ENCODE peak calls at places on chromosomes 11 and 22, in five cellular contexts. B is astrocyte of the cerebellum, I is Panc1, A is SJCRH30, P is LNCaP clone FGC. Y is an unnamed sample.

GRCh38 chr22:35475545-35475944 is 65.1 kb upstream of the RASD2 start:
- DNase-seq in P (no peak), B (no peak), A (peak), I (no peak), Y (no peak)

GRCh38 chr11:70547386-70547785 is 149.1 kb downstream of the CTTN start:
- DNase-seq in B (no peak), A (peak), I (no peak), P (no peak), Y (no peak)

GRCh38 chr11:92697461-92698314 is 271.8 kb upstream of the MTNR1B start:
- DNase-seq in P (no peak), A (no peak), I (no peak), B (no peak), Y (no peak)

GRCh38 chr11:131993291-131993690 is 622.9 kb downstream of the NTM start:
- DNase-seq in A (no peak), P (no peak), I (no peak), B (no peak), Y (no peak)

GRCh38 chr11:123526027-123526805 is 96.1 kb downstream of the GRAMD1B start:
- DNase-seq in I (no peak), A (no peak), B (no peak), P (no peak), Y (no peak)

GRCh38 chr11:898540-899190 is 11.9 kb downstream of the CHID1 start:
- DNase-seq in I (no peak), P (no peak), B (no peak), A (peak), Y (no peak)

GRCh38 chr11:131253885-131254204 is 116.6 kb upstream of the NTM start:
- DNase-seq in B (no peak), P (no peak), A (no peak), I (no peak), Y (no peak)

GRCh38 chr11:14443642-14444041 is 56.0 kb downstream of the COPB1 start:
- DNase-seq in B (no peak), A (peak), I (no peak), P (peak), Y (peak)

GRCh38 chr11:69662806-69663205 is 12.3 kb downstream of the LTO1 start:
- DNase-seq in I (no peak), P (no peak), B (no peak), A (no peak), Y (no peak)

GRCh38 chr22:42648368-42649260 is 578 bp downstream of the CYB5R3 start:
- DNase-seq in B (no peak), P (no peak), I (no peak), A (peak), Y (peak)

GRCh38 chr11:69961738-69962137 is 116.4 kb upstream of the ANO1 start:
- DNase-seq in A (no peak), P (no peak), I (no peak), B (no peak), Y (no peak)

GRCh38 chr11:10478066-10478465 is 23.0 kb downstream of the AMPD3 start:
- DNase-seq in A (peak), I (no peak), B (no peak), P (no peak), Y (no peak)

GRCh38 chr22:25750569-25751173 is 8.7 kb downstream of the MYO18B start:
- DNase-seq in P (no peak), B (no peak), I (no peak), A (no peak), Y (no peak)

GRCh38 chr22:50470491-50470890 is 4.3 kb downstream of the SBF1 start:
- DNase-seq in I (no peak), P (no peak), B (no peak), A (peak), Y (no peak)

GRCh38 chr22:46336119-46337078 is 885 bp downstream of the TRMU start:
- DNase-seq in A (peak), P (no peak), B (no peak), I (no peak), Y (peak)

GRCh38 chr11:123405123-123405592 is 24.9 kb upstream of the GRAMD1B start:
- DNase-seq in A (no peak), P (no peak), B (no peak), I (no peak), Y (no peak)

DNA sequence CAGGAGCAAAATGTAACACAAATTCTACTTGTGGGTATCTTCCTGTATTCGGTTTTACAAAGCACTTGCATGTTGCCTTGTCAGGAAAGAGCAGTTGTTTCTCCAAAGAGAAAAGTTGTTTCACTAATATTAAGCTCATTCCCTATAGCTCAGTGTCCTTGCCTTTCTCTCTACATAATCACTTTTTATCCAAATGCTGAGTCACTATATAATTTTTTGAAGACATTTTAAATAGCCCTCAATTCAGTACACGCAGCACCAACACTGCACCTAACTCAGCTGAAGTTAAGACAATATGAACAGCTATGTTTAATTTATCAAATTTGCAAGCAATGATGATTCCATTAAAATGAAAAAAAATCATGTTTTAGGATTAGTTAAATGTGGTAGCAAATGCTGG is 14.5 kb upstream of the MRTFA start:
- DNase-seq in P (no peak), I (no peak), B (no peak), A (peak), Y (peak)
- H3K4me3 ChIP-seq in P (peak), I (peak), B (no peak), A (peak), Y (no peak)

DNA sequence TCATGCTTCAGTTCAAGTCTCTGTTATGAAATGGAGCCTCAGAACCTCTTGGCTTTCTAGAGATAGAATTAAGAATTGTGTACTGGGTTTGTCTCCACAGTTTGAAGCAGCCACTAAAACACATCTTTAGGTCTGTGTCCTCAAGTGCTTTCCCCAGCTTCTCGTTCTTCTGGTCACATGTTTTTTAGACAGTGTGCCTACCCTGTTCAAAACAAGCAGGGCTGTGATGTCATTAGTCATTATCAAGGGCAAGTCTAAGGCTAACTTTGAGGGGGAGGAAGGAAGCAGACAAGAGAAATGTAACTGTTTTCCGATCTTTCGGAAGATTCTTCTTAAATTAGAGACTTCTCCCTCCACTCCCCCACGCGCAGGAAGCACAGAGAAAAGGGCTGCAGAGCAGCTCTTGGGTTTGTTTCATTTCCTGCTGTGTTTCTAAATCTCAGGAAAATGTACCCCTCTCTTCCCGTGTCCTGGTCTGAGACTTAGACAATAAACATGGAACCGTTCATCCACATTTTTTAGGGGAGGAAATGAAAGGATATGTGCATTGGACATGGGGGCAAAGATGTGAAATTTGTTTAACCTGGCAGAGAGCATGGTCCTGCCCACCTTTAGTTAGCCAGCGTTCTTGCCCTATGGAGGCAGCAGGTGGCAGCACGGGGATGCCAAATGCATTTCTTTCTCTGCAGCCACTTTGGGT is 3.1 kb downstream of the AKIP1 start:
- DNase-seq in B (no peak), A (peak), P (no peak), I (no peak), Y (peak)
- H3K4me3 ChIP-seq in B (no peak), A (no peak), P (no peak), I (no peak), Y (no peak)

GRCh38 chr11:125073616-125074483 is 10.7 kb downstream of the SLC37A2 start:
- DNase-seq in B (no peak), P (no peak), A (no peak), I (no peak), Y (no peak)
- H3K4me3 ChIP-seq in B (no peak), P (no peak), A (no peak), I (no peak), Y (no peak)

GRCh38 chr11:46338988-46339666 is 8.1 kb upstream of the DGKZ start:
- DNase-seq in P (no peak), A (peak), I (no peak), B (no peak), Y (no peak)
- H3K4me3 ChIP-seq in P (no peak), A (peak), I (no peak), B (no peak), Y (no peak)

Y was measured in bronchial epithelial cell.